ENCODE peak calls at places on chromosomes 16 and 17, in six cellular contexts. One of them, this sample, is unnamed.

GRCh38 chr17:69945698-69946185 is 129.3 kb upstream of the KCNJ16 start:
- DNase-seq in lung: no peak
- DNase-seq in astrocyte: peak
- DNase-seq in neural progenitor cell: no peak
- DNase-seq in left ventricle myocardium inferior: no peak
- DNase-seq in AG04450: no peak
- DNase-seq in this sample: no peak

GRCh38 chr16:58225965-58226602 is 28.2 kb upstream of the CSNK2A2 start:
- DNase-seq in left ventricle myocardium inferior: no peak
- DNase-seq in neural progenitor cell: no peak
- DNase-seq in astrocyte: no peak
- DNase-seq in lung: no peak
- DNase-seq in AG04450: no peak
- DNase-seq in this sample: no peak

GRCh38 chr16:85910073-85910853 is 11.3 kb downstream of the IRF8 start:
- DNase-seq in lung: no peak
- DNase-seq in AG04450: no peak
- DNase-seq in left ventricle myocardium inferior: no peak
- DNase-seq in neural progenitor cell: no peak
- DNase-seq in astrocyte: no peak
- DNase-seq in this sample: no peak

GRCh38 chr16:47058295-47059086 is 85.0 kb upstream of the DNAJA2 start:
- DNase-seq in neural progenitor cell: no peak
- DNase-seq in left ventricle myocardium inferior: no peak
- DNase-seq in AG04450: no peak
- DNase-seq in astrocyte: no peak
- DNase-seq in lung: no peak
- DNase-seq in this sample: no peak

GRCh38 chr16:23324727-23325126 is 22.6 kb downstream of the SCNN1B start:
- DNase-seq in left ventricle myocardium inferior: peak
- DNase-seq in lung: peak
- DNase-seq in AG04450: no peak
- DNase-seq in neural progenitor cell: no peak
- DNase-seq in astrocyte: no peak
- DNase-seq in this sample: no peak

GRCh38 chr16:12871784-12872183 is 29.6 kb upstream of the SHISA9 start:
- DNase-seq in AG04450: no peak
- DNase-seq in lung: no peak
- DNase-seq in neural progenitor cell: no peak
- DNase-seq in astrocyte: no peak
- DNase-seq in left ventricle myocardium inferior: no peak
- DNase-seq in this sample: no peak

GRCh38 chr17:7137182-7137943 is 22.7 kb upstream of the ASGR2 start:
- DNase-seq in left ventricle myocardium inferior: peak
- DNase-seq in lung: no peak
- DNase-seq in AG04450: no peak
- DNase-seq in neural progenitor cell: no peak
- DNase-seq in astrocyte: no peak
- DNase-seq in this sample: no peak

GRCh38 chr17:752620-753219 is 656 bp upstream of the GEMIN4 start:
- DNase-seq in AG04450: peak
- DNase-seq in lung: peak
- DNase-seq in left ventricle myocardium inferior: peak
- DNase-seq in astrocyte: peak
- DNase-seq in neural progenitor cell: peak
- DNase-seq in this sample: no peak

GRCh38 chr17:22512506-22512905 is 820.2 kb downstream of the KCNJ18 start:
- DNase-seq in AG04450: no peak
- DNase-seq in left ventricle myocardium inferior: no peak
- DNase-seq in lung: no peak
- DNase-seq in neural progenitor cell: no peak
- DNase-seq in astrocyte: no peak
- DNase-seq in this sample: no peak

GRCh38 chr16:52812945-52813556 is 239.6 kb downstream of the CHD9NB start:
- DNase-seq in lung: no peak
- DNase-seq in AG04450: no peak
- DNase-seq in astrocyte: peak
- DNase-seq in neural progenitor cell: no peak
- DNase-seq in left ventricle myocardium inferior: no peak
- DNase-seq in this sample: no peak

GRCh38 chr16:2702438-2702825 is 17.6 kb downstream of the PRSS27 start:
- DNase-seq in lung: no peak
- DNase-seq in astrocyte: no peak
- DNase-seq in left ventricle myocardium inferior: no peak
- DNase-seq in AG04450: no peak
- DNase-seq in neural progenitor cell: no peak
- DNase-seq in this sample: no peak

GRCh38 chr17:4604111-4604644 is 19.8 kb downstream of the SMTNL2 start:
- DNase-seq in AG04450: no peak
- DNase-seq in neural progenitor cell: no peak
- DNase-seq in left ventricle myocardium inferior: peak
- DNase-seq in lung: no peak
- DNase-seq in astrocyte: peak
- DNase-seq in this sample: no peak

GRCh38 chr17:61238455-61238933 is 161.1 kb upstream of the TBX2 start:
- DNase-seq in lung: no peak
- DNase-seq in neural progenitor cell: no peak
- DNase-seq in astrocyte: peak
- DNase-seq in left ventricle myocardium inferior: no peak
- DNase-seq in AG04450: no peak
- DNase-seq in this sample: no peak

GRCh38 chr16:56970934-56971767 is 9.4 kb downstream of the CETP start:
- DNase-seq in astrocyte: no peak
- DNase-seq in AG04450: no peak
- DNase-seq in lung: no peak
- DNase-seq in neural progenitor cell: no peak
- DNase-seq in left ventricle myocardium inferior: no peak
- DNase-seq in this sample: no peak

GRCh38 chr16:84896847-84897246 is 77.1 kb downstream of the CRISPLD2 start:
- DNase-seq in astrocyte: no peak
- DNase-seq in lung: no peak
- DNase-seq in AG04450: no peak
- DNase-seq in left ventricle myocardium inferior: no peak
- DNase-seq in neural progenitor cell: no peak
- DNase-seq in this sample: no peak

GRCh38 chr17:40992666-40993065 is 1.3 kb downstream of the KRTAP3-3 start:
- DNase-seq in AG04450: no peak
- DNase-seq in neural progenitor cell: no peak
- DNase-seq in lung: no peak
- DNase-seq in astrocyte: no peak
- DNase-seq in left ventricle myocardium inferior: no peak
- DNase-seq in this sample: no peak

GRCh38 chr17:48382989-48383388 is 47.0 kb downstream of the SKAP1 start:
- DNase-seq in neural progenitor cell: no peak
- DNase-seq in lung: no peak
- DNase-seq in AG04450: no peak
- DNase-seq in left ventricle myocardium inferior: no peak
- DNase-seq in astrocyte: no peak
- DNase-seq in this sample: no peak

GRCh38 chr16:47574091-47575054 is 113.2 kb downstream of the PHKB start:
- DNase-seq in AG04450: no peak
- DNase-seq in astrocyte: peak
- DNase-seq in left ventricle myocardium inferior: no peak
- DNase-seq in neural progenitor cell: peak
- DNase-seq in lung: no peak
- DNase-seq in this sample: no peak

GRCh38 chr16:84503751-84504395 is 586 bp downstream of the MEAK7 start:
- DNase-seq in astrocyte: peak
- DNase-seq in AG04450: no peak
- DNase-seq in neural progenitor cell: peak
- DNase-seq in left ventricle myocardium inferior: peak
- DNase-seq in lung: no peak
- DNase-seq in this sample: no peak

GRCh38 chr17:44788139-44788538 is 29.4 kb downstream of the ADAM11 start:
- DNase-seq in lung: no peak
- DNase-seq in left ventricle myocardium inferior: no peak
- DNase-seq in astrocyte: no peak
- DNase-seq in AG04450: no peak
- DNase-seq in neural progenitor cell: no peak
- DNase-seq in this sample: no peak

GRCh38 chr17:80446645-80447405 is 29.6 kb downstream of the NPTX1 start:
- DNase-seq in neural progenitor cell: no peak
- DNase-seq in AG04450: no peak
- DNase-seq in astrocyte: no peak
- DNase-seq in left ventricle myocardium inferior: no peak
- DNase-seq in lung: no peak
- DNase-seq in this sample: no peak

GRCh38 chr16:70700101-70701020 is 14.5 kb upstream of the MTSS2 start:
- DNase-seq in AG04450: no peak
- DNase-seq in astrocyte: no peak
- DNase-seq in neural progenitor cell: no peak
- DNase-seq in lung: no peak
- DNase-seq in left ventricle myocardium inferior: peak
- DNase-seq in this sample: no peak

GRCh38 chr17:80983545-80983944 is 8.1 kb upstream of the CHMP6 start:
- DNase-seq in lung: no peak
- DNase-seq in neural progenitor cell: no peak
- DNase-seq in AG04450: no peak
- DNase-seq in left ventricle myocardium inferior: no peak
- DNase-seq in astrocyte: no peak
- DNase-seq in this sample: no peak

GRCh38 chr17:49575524-49576120 is at the start of gene NXPH3:
- DNase-seq in left ventricle myocardium inferior: peak
- DNase-seq in astrocyte: no peak
- DNase-seq in neural progenitor cell: peak
- DNase-seq in lung: peak
- DNase-seq in AG04450: no peak
- DNase-seq in this sample: no peak

GRCh38 chr16:64416232-64417010 is 705.4 kb downstream of the CDH11 start:
- DNase-seq in AG04450: no peak
- DNase-seq in neural progenitor cell: no peak
- DNase-seq in left ventricle myocardium inferior: no peak
- DNase-seq in astrocyte: peak
- DNase-seq in lung: no peak
- DNase-seq in this sample: no peak
- H3K4me3 ChIP-seq in AG04450: no peak
- H3K4me3 ChIP-seq in neural progenitor cell: no peak
- H3K4me3 ChIP-seq in left ventricle myocardium inferior: peak
- H3K4me3 ChIP-seq in astrocyte: peak
- H3K4me3 ChIP-seq in lung: no peak
- H3K4me3 ChIP-seq in this sample: peak

DNA sequence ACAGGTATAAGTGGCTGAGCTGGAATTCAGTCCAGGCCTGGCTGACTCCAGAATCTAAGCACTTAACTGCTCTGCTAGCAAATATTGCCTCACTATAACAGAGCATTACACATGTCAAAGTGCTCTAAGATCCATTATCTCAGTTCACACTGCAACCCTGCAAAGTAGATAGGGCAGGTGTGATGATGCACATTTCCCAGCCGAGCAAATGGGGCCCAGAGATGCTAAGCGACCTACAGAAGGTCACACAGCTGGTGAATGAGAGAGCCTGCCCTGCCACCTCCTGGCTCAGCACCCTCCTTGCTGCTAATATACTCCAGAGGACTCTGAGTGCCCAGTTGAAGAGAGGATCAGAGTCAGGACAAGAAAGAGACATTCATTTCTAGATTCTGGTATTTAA is 73.6 kb upstream of the CCL1 start:
- DNase-seq in neural progenitor cell: no peak
- DNase-seq in astrocyte: no peak
- DNase-seq in lung: no peak
- DNase-seq in left ventricle myocardium inferior: no peak
- DNase-seq in AG04450: no peak
- DNase-seq in this sample: no peak
- TF ChIP-seq CTCF in neural progenitor cell: no peak
- TF ChIP-seq CTCF in astrocyte: no peak
- TF ChIP-seq CTCF in lung: no peak
- TF ChIP-seq CTCF in left ventricle myocardium inferior: no peak
- TF ChIP-seq CTCF in AG04450: no peak
- TF ChIP-seq CTCF in this sample: no peak

GRCh38 chr16:89484923-89485679 is 5.3 kb downstream of the ANKRD11 start:
- DNase-seq in lung: no peak
- DNase-seq in left ventricle myocardium inferior: no peak
- DNase-seq in AG04450: no peak
- DNase-seq in astrocyte: no peak
- DNase-seq in neural progenitor cell: no peak
- DNase-seq in this sample: no peak
- H3K4me3 ChIP-seq in lung: no peak
- H3K4me3 ChIP-seq in left ventricle myocardium inferior: no peak
- H3K4me3 ChIP-seq in AG04450: no peak
- H3K4me3 ChIP-seq in astrocyte: no peak
- H3K4me3 ChIP-seq in neural progenitor cell: no peak
- H3K4me3 ChIP-seq in this sample: no peak

GRCh38 chr16:82633964-82634600 is 7.3 kb downstream of the CDH13 start:
- DNase-seq in astrocyte: peak
- DNase-seq in lung: no peak
- DNase-seq in neural progenitor cell: no peak
- DNase-seq in left ventricle myocardium inferior: no peak
- DNase-seq in AG04450: no peak
- DNase-seq in this sample: no peak

GRCh38 chr16:82630219-82630618 is 3.5 kb downstream of the CDH13 start:
- DNase-seq in AG04450: no peak
- DNase-seq in astrocyte: peak
- DNase-seq in left ventricle myocardium inferior: no peak
- DNase-seq in lung: no peak
- DNase-seq in neural progenitor cell: no peak
- DNase-seq in this sample: no peak

GRCh38 chr16:82629441-82630027 is 2.8 kb downstream of the CDH13 start:
- DNase-seq in lung: no peak
- DNase-seq in neural progenitor cell: peak
- DNase-seq in left ventricle myocardium inferior: no peak
- DNase-seq in AG04450: no peak
- DNase-seq in astrocyte: peak
- DNase-seq in this sample: no peak

GRCh38 chr16:82630688-82631087 is 3.9 kb downstream of the CDH13 start:
- DNase-seq in astrocyte: no peak
- DNase-seq in left ventricle myocardium inferior: no peak
- DNase-seq in AG04450: no peak
- DNase-seq in lung: no peak
- DNase-seq in neural progenitor cell: no peak
- DNase-seq in this sample: no peak

DNA sequence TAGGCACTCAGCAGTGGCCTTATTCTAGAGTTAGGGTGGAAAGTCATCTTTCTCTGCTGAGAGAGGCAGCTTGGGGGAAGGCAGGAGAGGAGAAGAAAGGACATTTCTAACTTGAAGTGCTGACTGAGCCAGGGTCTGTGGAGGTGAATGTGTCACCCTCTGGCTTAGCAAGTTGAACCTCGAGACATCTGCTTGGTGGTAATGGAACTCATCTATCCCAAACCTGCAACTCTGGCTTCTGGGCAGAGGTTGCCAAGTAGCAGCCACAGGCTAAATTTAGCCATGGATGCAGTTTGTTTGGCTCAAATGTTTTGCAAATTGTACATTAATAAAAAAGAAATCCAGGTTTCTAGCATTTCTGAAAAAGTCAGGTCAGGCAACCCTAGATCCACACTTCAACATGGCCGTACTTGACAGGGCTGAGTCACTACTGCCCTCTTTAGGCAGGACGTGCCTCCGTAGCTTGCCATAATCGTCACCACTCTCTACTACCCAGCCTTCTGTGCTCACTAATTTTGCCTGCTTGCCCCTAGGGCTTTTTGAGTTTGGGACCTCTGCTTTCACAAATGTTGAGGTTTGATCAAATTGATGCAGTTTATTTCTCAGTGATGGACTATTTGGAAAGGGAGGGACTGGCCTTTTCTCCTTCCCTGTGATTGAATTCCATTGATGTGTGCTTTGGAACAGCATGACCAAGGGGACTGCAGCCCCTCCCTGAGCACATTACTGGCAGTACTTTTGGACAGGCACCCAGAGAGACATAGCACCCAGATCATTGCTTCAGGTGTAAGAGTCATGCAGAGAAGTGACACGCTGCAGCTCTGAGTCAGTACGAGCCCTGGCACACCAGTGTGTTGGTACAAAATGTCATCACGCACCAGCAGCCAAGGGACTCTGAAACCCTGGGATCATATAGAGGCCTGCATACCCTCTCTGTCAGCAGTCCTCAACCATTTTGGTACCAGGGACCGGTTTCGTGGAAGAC is 5.2 kb downstream of the CDH13 start:
- DNase-seq in AG04450: no peak
- DNase-seq in astrocyte: peak
- DNase-seq in neural progenitor cell: peak
- DNase-seq in lung: no peak
- DNase-seq in left ventricle myocardium inferior: no peak
- DNase-seq in this sample: no peak
- TF ChIP-seq CTCF in AG04450: peak
- TF ChIP-seq CTCF in astrocyte: peak
- TF ChIP-seq CTCF in neural progenitor cell: peak
- TF ChIP-seq CTCF in lung: no peak
- TF ChIP-seq CTCF in left ventricle myocardium inferior: peak
- TF ChIP-seq CTCF in this sample: peak

This sample was measured in AG04449.